ENCODE peak calls at places on chromosome 9, in four cellular contexts. I is HepG2, S is GM12878, L is K562. J is an unnamed sample.

GRCh38 chr9:5025416-5025815 is 40.3 kb downstream of the JAK2 start:
- DNase-seq in I (no peak), S (no peak), L (no peak), J (no peak)

GRCh38 chr9:37471942-37472679 is 6.9 kb upstream of the ZBTB5 start:
- DNase-seq in I (peak; percentile 24), S (no peak), L (no peak), J (no peak)

GRCh38 chr9:73080110-73080683 is 71.5 kb upstream of the ANXA1 start:
- DNase-seq in I (no peak), S (no peak), L (no peak), J (peak; percentile 27)

GRCh38 chr9:131621551-131622321 is 76.4 kb downstream of the PRRT1B start:
- DNase-seq in I (no peak), S (peak; percentile 73), L (no peak), J (no peak)

GRCh38 chr9:77985996-77986395 is 45.6 kb downstream of the GNAQ start:
- DNase-seq in I (peak; percentile 59), S (no peak), L (no peak), J (no peak)

GRCh38 chr9:37969130-37969529 is 65.2 kb upstream of the SLC25A51 start:
- DNase-seq in I (peak; percentile 73), S (no peak), L (peak; percentile 39), J (no peak)

GRCh38 chr9:124514874-124515273 is 7.7 kb upstream of the NR5A1 start:
- DNase-seq in I (no peak), S (no peak), L (no peak), J (no peak)

GRCh38 chr9:16029796-16030363 is 477.0 kb downstream of the CCDC171 start:
- DNase-seq in I (no peak), S (no peak), L (no peak), J (no peak)

GRCh38 chr9:123929177-123929869 is 603 bp downstream of the DENND1A start:
- DNase-seq in I (peak; percentile 54), S (no peak), L (peak; percentile 33), J (peak; percentile 29)

GRCh38 chr9:135533093-135533492 is 11.9 kb downstream of the LCN1 start:
- DNase-seq in I (no peak), S (no peak), L (peak; percentile 25), J (no peak)

GRCh38 chr9:120348951-120349429 is 231.0 kb downstream of the CDK5RAP2 start:
- DNase-seq in I (peak; percentile 44), S (no peak), L (peak; percentile 42), J (peak; percentile 73)

GRCh38 chr9:16030513-16031185 is 477.8 kb downstream of the CCDC171 start:
- DNase-seq in I (no peak), S (peak; percentile 35), L (no peak), J (no peak)

GRCh38 chr9:35603506-35603985 is 1.5 kb upstream of the TESK1 start:
- DNase-seq in I (peak; percentile 28), S (no peak), L (no peak), J (no peak)

GRCh38 chr9:133456409-133456808 is 3.4 kb upstream of the CACFD1 start:
- DNase-seq in I (no peak), S (no peak), L (no peak), J (peak; percentile 32)

GRCh38 chr9:137167752-137168574 is 1.9 kb downstream of the LRRC26 start:
- DNase-seq in I (no peak), S (no peak), L (peak; percentile 88), J (peak; percentile 64)

GRCh38 chr9:108997112-108997511 is 16.2 kb downstream of the CTNNAL1 start:
- DNase-seq in I (no peak), S (no peak), L (no peak), J (no peak)

GRCh38 chr9:96219615-96220257 is 82.2 kb downstream of the HSD17B3 start:
- DNase-seq in I (no peak), S (no peak), L (peak; percentile 75), J (peak; percentile 73)

GRCh38 chr9:93475108-93475507 is 21.7 kb upstream of the FAM120AOS start:
- DNase-seq in I (no peak), S (no peak), L (no peak), J (no peak)

GRCh38 chr9:90420714-90421513 is 221.7 kb downstream of the DIRAS2 start:
- DNase-seq in I (no peak), S (no peak), L (no peak), J (no peak)

GRCh38 chr9:83544002-83544698 is 5.9 kb upstream of the FRMD3 start:
- DNase-seq in I (peak; percentile 75), S (peak; percentile 8), L (peak; percentile 27), J (no peak)

GRCh38 chr9:85200726-85201402 is 531.3 kb downstream of the NTRK2 start:
- DNase-seq in I (no peak), S (no peak), L (no peak), J (no peak)

GRCh38 chr9:8070779-8071444 is 271.3 kb upstream of the DMAC1 start:
- DNase-seq in I (no peak), S (no peak), L (no peak), J (peak; percentile 29)

GRCh38 chr9:110321055-110321454 is 16.6 kb downstream of the TXNDC8 start:
- DNase-seq in I (no peak), S (no peak), L (no peak), J (no peak)

GRCh38 chr9:136881691-136882108 is 4.6 kb upstream of the TRAF2 start:
- DNase-seq in I (peak; percentile 52), S (peak; percentile 40), L (no peak), J (no peak)

GRCh38 chr9:93280661-93281259 is 96.8 kb downstream of the WNK2 start:
- DNase-seq in I (no peak), S (no peak), L (no peak), J (no peak)

GRCh38 chr9:135505406-135506187 is 5.1 kb downstream of the MRPS2 start:
- DNase-seq in I (no peak), S (no peak), L (no peak), J (no peak)

GRCh38 chr9:135561391-135562234 is at the start of gene PAEP:
- DNase-seq in I (peak; percentile 56), S (no peak), L (peak; percentile 30), J (no peak)

GRCh38 chr9:132074736-132075135 is 4.9 kb downstream of the MED27 start:
- DNase-seq in I (no peak), S (no peak), L (no peak), J (no peak)

GRCh38 chr9:28741459-28741858 is 1168.2 kb upstream of the C9orf72 start:
- DNase-seq in I (no peak), S (no peak), L (no peak), J (no peak)

GRCh38 chr9:110189001-110189400 is 19.0 kb downstream of the C9orf152 start:
- DNase-seq in I (peak; percentile 33), S (no peak), L (no peak), J (no peak)

GRCh38 chr9:87213948-87214347 is 266.6 kb upstream of the GAS1 start:
- DNase-seq in I (no peak), S (no peak), L (no peak), J (no peak)
- TF ChIP-seq ETV6 in I (no peak), S (no peak), L (no peak), J (no peak)

GRCh38 chr9:121498150-121498486 is 1.5 kb downstream of the GGTA1 start:
- DNase-seq in I (peak; percentile 67), S (peak; percentile 21), L (peak; percentile 62), J (peak; percentile 61)
- TF ChIP-seq CREB1 in I (no peak), S (no peak), L (no peak), J (no peak)

GRCh38 chr9:2963307-2963706 is 119.4 kb upstream of the PUM3 start:
- DNase-seq in I (no peak), S (no peak), L (no peak), J (no peak)

GRCh38 chr9:2964485-2964884 is 120.6 kb upstream of the PUM3 start:
- DNase-seq in I (no peak), S (no peak), L (no peak), J (no peak)

GRCh38 chr9:2966846-2967372 is 123.0 kb upstream of the PUM3 start:
- DNase-seq in I (no peak), S (no peak), L (no peak), J (no peak)

GRCh38 chr9:2970864-2971263 is 127.0 kb upstream of the PUM3 start:
- DNase-seq in I (no peak), S (no peak), L (no peak), J (no peak)

GRCh38 chr9:2967779-2968178 is 123.9 kb upstream of the PUM3 start:
- DNase-seq in I (no peak), S (no peak), L (no peak), J (no peak)
- TF ChIP-seq ETV6 in I (no peak), S (no peak), L (no peak), J (no peak)

GRCh38 chr9:1647776-1648175 is 367.4 kb upstream of the SMARCA2 start:
- DNase-seq in I (no peak), S (no peak), L (no peak), J (no peak)
- TF ChIP-seq CREB1 in I (no peak), S (no peak), L (no peak), J (no peak)

DNA sequence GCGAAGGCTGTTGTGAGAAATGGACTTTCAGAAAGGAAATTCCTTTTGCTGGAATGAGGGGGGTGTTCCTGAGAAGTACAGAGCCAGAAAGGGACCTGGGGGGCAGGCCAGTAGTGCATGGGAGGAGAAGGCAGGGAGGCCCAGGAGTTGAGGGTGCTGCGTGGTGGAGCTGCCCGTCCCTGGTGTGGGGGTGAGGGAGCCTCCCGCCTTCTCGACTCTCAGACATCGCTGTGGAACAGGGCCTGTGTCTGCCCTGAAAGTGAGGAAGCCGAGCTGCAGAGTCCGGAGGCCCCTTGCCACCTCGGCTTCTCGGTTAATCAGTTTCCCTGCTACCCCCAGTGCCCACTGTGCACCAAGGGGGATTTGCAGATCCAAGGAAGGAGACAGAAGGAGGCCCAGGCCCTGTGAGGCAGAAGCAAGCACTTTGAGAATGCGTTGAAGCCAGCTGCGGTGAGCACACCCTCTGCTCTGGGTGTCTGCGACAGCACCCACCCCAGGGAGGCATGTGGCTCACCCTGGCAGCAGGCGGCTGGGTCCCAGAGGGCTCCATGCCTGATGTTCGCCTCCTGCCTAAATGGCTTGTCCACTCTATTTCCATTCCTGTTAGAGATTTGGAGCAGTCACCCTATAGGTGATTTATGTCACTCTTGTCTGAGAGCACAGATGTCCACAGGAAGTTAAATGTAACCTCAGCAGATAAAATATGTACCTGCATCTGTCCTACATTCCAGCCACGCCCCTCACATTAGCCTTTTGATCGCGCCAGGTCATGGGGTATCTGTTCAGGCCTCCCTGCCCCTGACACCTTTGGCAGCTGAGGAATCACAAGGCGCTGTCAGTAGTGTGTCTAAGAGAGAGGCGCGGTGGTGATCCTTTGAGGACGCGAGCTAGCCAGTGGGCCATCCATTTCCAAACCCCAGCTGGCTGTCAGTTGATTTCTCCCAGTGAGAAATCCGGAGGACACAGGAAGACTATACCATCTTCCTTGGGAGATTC is 28.3 kb downstream of the PTGES2 start:
- DNase-seq in I (no peak), S (no peak), L (peak; percentile 47), J (no peak)
- TF ChIP-seq ETV6 in I (no peak), S (no peak), L (no peak), J (no peak)

J was measured in WTC11.